ENCODE peak calls at places on chromosomes 16 and 17, in four cellular contexts. One of them, this sample, is unnamed.

GRCh38 chr17:68248199-68248825 is 469 bp downstream of the AMZ2 start:
- DNase-seq in RWPE1: peak
- DNase-seq in cardiac fibroblast: peak
- DNase-seq in lower leg skin: no peak
- DNase-seq in this sample: no peak

GRCh38 chr17:80751460-80752368 is 207.1 kb downstream of the RPTOR start:
- DNase-seq in cardiac fibroblast: no peak
- DNase-seq in RWPE1: no peak
- DNase-seq in lower leg skin: peak
- DNase-seq in this sample: no peak

GRCh38 chr17:52149626-52150025 is 8.9 kb downstream of the CA10 start:
- DNase-seq in RWPE1: no peak
- DNase-seq in cardiac fibroblast: no peak
- DNase-seq in lower leg skin: no peak
- DNase-seq in this sample: no peak

GRCh38 chr17:10631048-10631700 is 25.9 kb downstream of the MYH3 start:
- DNase-seq in lower leg skin: no peak
- DNase-seq in cardiac fibroblast: peak
- DNase-seq in RWPE1: peak
- DNase-seq in this sample: no peak

GRCh38 chr17:49210158-49211029 is at the start of the genes ABI3 and GNGT2:
- DNase-seq in cardiac fibroblast: peak
- DNase-seq in lower leg skin: no peak
- DNase-seq in RWPE1: no peak
- DNase-seq in this sample: no peak

GRCh38 chr17:58493506-58493905 is 5.3 kb upstream of the HSF5 start:
- DNase-seq in cardiac fibroblast: no peak
- DNase-seq in lower leg skin: no peak
- DNase-seq in RWPE1: no peak
- DNase-seq in this sample: no peak

GRCh38 chr17:68993112-68993511 is 37.9 kb upstream of the ABCA8 start:
- DNase-seq in cardiac fibroblast: peak
- DNase-seq in RWPE1: peak
- DNase-seq in lower leg skin: no peak
- DNase-seq in this sample: no peak

GRCh38 chr16:68115851-68116250 is 30.7 kb downstream of the NFATC3 start:
- DNase-seq in lower leg skin: no peak
- DNase-seq in cardiac fibroblast: no peak
- DNase-seq in RWPE1: no peak
- DNase-seq in this sample: no peak

GRCh38 chr17:32518856-32519768 is 32.3 kb downstream of the CDK5R1 start:
- DNase-seq in cardiac fibroblast: no peak
- DNase-seq in RWPE1: peak
- DNase-seq in lower leg skin: no peak
- DNase-seq in this sample: peak

GRCh38 chr17:68057531-68057952 is 22.0 kb downstream of the KPNA2 start:
- DNase-seq in lower leg skin: no peak
- DNase-seq in RWPE1: no peak
- DNase-seq in cardiac fibroblast: peak
- DNase-seq in this sample: no peak

GRCh38 chr17:73091770-73092517 is 544 bp downstream of the SLC39A11 start:
- DNase-seq in cardiac fibroblast: peak
- DNase-seq in RWPE1: peak
- DNase-seq in lower leg skin: no peak
- DNase-seq in this sample: peak

GRCh38 chr17:79619636-79620206 is 8.9 kb upstream of the RBFOX3 start:
- DNase-seq in RWPE1: no peak
- DNase-seq in cardiac fibroblast: no peak
- DNase-seq in lower leg skin: no peak
- DNase-seq in this sample: peak

GRCh38 chr16:60206511-60206910 is 1472.4 kb upstream of the GOT2 start:
- DNase-seq in lower leg skin: no peak
- DNase-seq in cardiac fibroblast: no peak
- DNase-seq in RWPE1: no peak
- DNase-seq in this sample: no peak

GRCh38 chr17:44844390-44844830 is 3.3 kb upstream of the HIGD1B start:
- DNase-seq in RWPE1: no peak
- DNase-seq in cardiac fibroblast: peak
- DNase-seq in lower leg skin: no peak
- DNase-seq in this sample: no peak

GRCh38 chr17:10705727-10706126 is 8.3 kb downstream of the ADPRM start:
- DNase-seq in RWPE1: no peak
- DNase-seq in cardiac fibroblast: no peak
- DNase-seq in lower leg skin: no peak
- DNase-seq in this sample: no peak

GRCh38 chr17:35749560-35750412 is 3.3 kb downstream of the GAS2L2 start:
- DNase-seq in RWPE1: no peak
- DNase-seq in lower leg skin: no peak
- DNase-seq in cardiac fibroblast: peak
- DNase-seq in this sample: no peak

GRCh38 chr16:68408428-68408827 is 39.9 kb downstream of the SMPD3 start:
- DNase-seq in lower leg skin: no peak
- DNase-seq in RWPE1: no peak
- DNase-seq in cardiac fibroblast: no peak
- DNase-seq in this sample: no peak

GRCh38 chr16:50251375-50252081 is 14.8 kb upstream of the ADCY7 start:
- DNase-seq in RWPE1: no peak
- DNase-seq in cardiac fibroblast: peak
- DNase-seq in lower leg skin: no peak
- DNase-seq in this sample: peak

GRCh38 chr17:81398170-81398854 is 3.1 kb downstream of the BAHCC1 start:
- DNase-seq in RWPE1: no peak
- DNase-seq in lower leg skin: no peak
- DNase-seq in cardiac fibroblast: peak
- DNase-seq in this sample: no peak

GRCh38 chr17:48177816-48178215 is 70.2 kb downstream of the SNX11 start:
- DNase-seq in cardiac fibroblast: no peak
- DNase-seq in RWPE1: no peak
- DNase-seq in lower leg skin: no peak
- DNase-seq in this sample: no peak

GRCh38 chr17:48175692-48176450 is 68.3 kb downstream of the SNX11 start:
- DNase-seq in lower leg skin: no peak
- DNase-seq in cardiac fibroblast: peak
- DNase-seq in RWPE1: no peak
- DNase-seq in this sample: no peak

GRCh38 chr17:48176456-48176855 is 68.9 kb downstream of the SNX11 start:
- DNase-seq in lower leg skin: no peak
- DNase-seq in cardiac fibroblast: no peak
- DNase-seq in RWPE1: no peak
- DNase-seq in this sample: no peak

GRCh38 chr17:48179071-48179945 is 71.7 kb downstream of the SNX11 start:
- DNase-seq in cardiac fibroblast: no peak
- DNase-seq in lower leg skin: no peak
- DNase-seq in RWPE1: no peak
- DNase-seq in this sample: no peak

DNA sequence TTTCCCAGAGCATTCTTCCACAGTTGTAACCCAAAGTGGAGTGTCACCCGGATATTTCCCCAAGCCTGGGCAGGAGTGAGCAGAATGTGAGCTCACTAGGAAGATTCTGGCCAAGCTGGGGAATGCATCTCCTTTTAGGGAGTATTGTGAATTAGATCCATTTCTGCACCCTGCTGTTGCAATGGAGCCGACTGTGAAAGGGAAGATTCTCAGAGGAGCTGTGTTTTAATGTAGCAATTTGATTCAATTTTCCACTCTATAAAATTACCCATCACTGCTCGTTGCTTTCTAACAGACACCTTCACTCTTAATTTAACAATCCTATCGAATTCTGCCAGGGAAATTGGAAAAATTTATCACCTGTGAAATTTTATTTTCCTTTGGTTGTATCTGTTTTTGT is 70.8 kb downstream of the SNX11 start:
- DNase-seq in RWPE1: no peak
- DNase-seq in cardiac fibroblast: no peak
- DNase-seq in lower leg skin: no peak
- DNase-seq in this sample: no peak
- TF ChIP-seq CTCF in RWPE1: no peak
- TF ChIP-seq CTCF in cardiac fibroblast: no peak
- TF ChIP-seq CTCF in lower leg skin: no peak
- TF ChIP-seq CTCF in this sample: no peak

GRCh38 chr16:83831451-83831987 is 23.7 kb downstream of the HSBP1 start:
- DNase-seq in RWPE1: no peak
- DNase-seq in lower leg skin: no peak
- DNase-seq in cardiac fibroblast: no peak
- DNase-seq in this sample: no peak

GRCh38 chr16:83830091-83830768 is 22.5 kb downstream of the HSBP1 start:
- DNase-seq in RWPE1: no peak
- DNase-seq in lower leg skin: no peak
- DNase-seq in cardiac fibroblast: no peak
- DNase-seq in this sample: no peak

GRCh38 chr16:83830769-83831450 is 23.1 kb downstream of the HSBP1 start:
- DNase-seq in RWPE1: no peak
- DNase-seq in cardiac fibroblast: no peak
- DNase-seq in lower leg skin: no peak
- DNase-seq in this sample: no peak

GRCh38 chr16:83826146-83826913 is 18.6 kb downstream of the HSBP1 start:
- DNase-seq in RWPE1: peak
- DNase-seq in lower leg skin: peak
- DNase-seq in cardiac fibroblast: peak
- DNase-seq in this sample: peak
- TF ChIP-seq CTCF in RWPE1: peak
- TF ChIP-seq CTCF in lower leg skin: no peak
- TF ChIP-seq CTCF in cardiac fibroblast: peak
- TF ChIP-seq CTCF in this sample: peak

GRCh38 chr16:585351-585750 is 4.5 kb upstream of the RAB40C start:
- DNase-seq in lower leg skin: no peak
- DNase-seq in RWPE1: no peak
- DNase-seq in cardiac fibroblast: no peak
- DNase-seq in this sample: no peak
- TF ChIP-seq CTCF in lower leg skin: no peak
- TF ChIP-seq CTCF in RWPE1: no peak
- TF ChIP-seq CTCF in cardiac fibroblast: no peak
- TF ChIP-seq CTCF in this sample: no peak

GRCh38 chr16:10879681-10880589 is 2.9 kb downstream of the CIITA start:
- DNase-seq in lower leg skin: no peak
- DNase-seq in RWPE1: no peak
- DNase-seq in cardiac fibroblast: no peak
- DNase-seq in this sample: no peak
- TF ChIP-seq CTCF in lower leg skin: no peak
- TF ChIP-seq CTCF in RWPE1: no peak
- TF ChIP-seq CTCF in cardiac fibroblast: no peak
- TF ChIP-seq CTCF in this sample: no peak

GRCh38 chr16:11296706-11297491 is 15.8 kb upstream of the PRM1 start:
- DNase-seq in lower leg skin: peak
- DNase-seq in cardiac fibroblast: no peak
- DNase-seq in RWPE1: no peak
- DNase-seq in this sample: no peak

GRCh38 chr16:11296351-11296705 is 15.2 kb upstream of the PRM1 start:
- DNase-seq in RWPE1: no peak
- DNase-seq in lower leg skin: no peak
- DNase-seq in cardiac fibroblast: no peak
- DNase-seq in this sample: no peak

GRCh38 chr16:11295672-11296071 is 14.5 kb upstream of the PRM1 start:
- DNase-seq in lower leg skin: no peak
- DNase-seq in cardiac fibroblast: no peak
- DNase-seq in RWPE1: no peak
- DNase-seq in this sample: no peak

GRCh38 chr16:11298143-11298900 is 17.2 kb upstream of the PRM1 start:
- DNase-seq in lower leg skin: no peak
- DNase-seq in RWPE1: no peak
- DNase-seq in cardiac fibroblast: no peak
- DNase-seq in this sample: no peak

DNA sequence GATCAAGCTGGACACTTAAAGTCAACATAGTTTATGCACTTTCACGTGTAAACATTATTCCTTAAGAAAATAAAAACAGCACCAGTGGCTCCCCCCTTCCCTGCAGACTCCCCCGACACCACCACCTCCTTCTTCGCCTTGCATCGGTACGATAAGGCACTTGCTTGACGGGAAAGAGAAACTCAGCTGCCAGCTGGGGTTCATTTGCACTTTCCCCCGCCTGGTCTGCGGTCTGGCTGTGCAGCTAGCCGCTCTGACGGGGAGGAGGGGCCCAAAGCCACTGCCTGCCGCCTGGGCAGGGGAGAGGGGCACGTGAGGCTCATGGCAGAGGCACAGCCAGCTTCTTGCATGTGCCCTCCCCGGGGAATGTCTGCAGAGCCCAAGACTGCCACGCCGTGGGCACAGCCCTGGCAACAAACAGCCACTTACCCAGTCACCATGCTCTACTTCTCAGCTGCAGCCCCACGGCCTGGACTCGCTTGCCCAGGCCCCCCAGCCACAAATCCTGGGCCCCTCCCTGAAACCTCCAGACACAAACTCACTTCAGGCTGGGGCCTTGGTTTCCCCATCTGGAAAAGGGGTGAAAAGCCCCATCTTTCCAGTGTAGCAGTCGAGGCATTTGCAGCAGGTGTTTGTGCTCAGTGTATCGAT is 16.5 kb upstream of the PRM1 start:
- DNase-seq in lower leg skin: peak
- DNase-seq in cardiac fibroblast: peak
- DNase-seq in RWPE1: no peak
- DNase-seq in this sample: no peak
- TF ChIP-seq CTCF in lower leg skin: no peak
- TF ChIP-seq CTCF in cardiac fibroblast: no peak
- TF ChIP-seq CTCF in RWPE1: no peak
- TF ChIP-seq CTCF in this sample: no peak